ENCODE peak calls at places on chromosome 1, in ten cellular contexts. P is LoVo; W is H54; N is NCI-H460; R is Daoy; K is NCI-H2171 treated with DMSO at 0.1 percent for 48 hours; J is activated T-cell treated with anti-CD3 and anti-CD28 coated beads, Interleukin-2, amount 50 U/mL, for 48 hours; X is IMR-90; T is Caco-2; C is SW480. D is an unnamed sample.

GRCh38 chr1:45508295-45509151 is 8.4 kb downstream of the MMACHC start:
- DNase-seq in P (no peak), X (no peak), J (no peak), C (no peak), T (no peak), R (no peak), N (no peak), K (no peak), W (no peak), D (peak)

GRCh38 chr1:76254165-76255043 is 179.9 kb downstream of the ST6GALNAC3 start:
- DNase-seq in R (peak), J (no peak), T (no peak), P (no peak), N (no peak), W (no peak), X (no peak), K (peak), C (peak), D (peak)

GRCh38 chr1:241021286-241021685 is 335.7 kb downstream of the RGS7 start:
- DNase-seq in K (no peak), N (no peak), R (no peak), P (no peak), W (no peak), X (no peak), J (no peak), C (no peak), T (no peak), D (no peak)

GRCh38 chr1:47478090-47478489 is 40.2 kb downstream of the FOXD2 start:
- DNase-seq in K (no peak), J (no peak), P (peak), N (no peak), X (no peak), C (peak), R (no peak), T (peak), W (no peak), D (no peak)

GRCh38 chr1:181704556-181704955 is 221.2 kb downstream of the CACNA1E start:
- DNase-seq in C (no peak), R (no peak), X (no peak), W (no peak), T (no peak), N (no peak), J (no peak), P (no peak), K (no peak), D (no peak)

GRCh38 chr1:224929335-224930237 is at the start of gene DNAH14:
- DNase-seq in W (no peak), N (peak), K (peak), T (peak), X (peak), J (peak), P (peak), R (peak), C (peak), D (peak)

GRCh38 chr1:23019851-23020625 is 770 bp downstream of the KDM1A start:
- DNase-seq in C (peak), P (peak), X (peak), K (peak), T (peak), J (peak), R (peak), W (no peak), N (peak), D (peak)

GRCh38 chr1:116498789-116499628 is 71.8 kb downstream of the CD58 start:
- DNase-seq in C (peak), T (peak), J (peak), X (peak), K (peak), W (peak), R (peak), P (peak), N (peak), D (peak)

GRCh38 chr1:154611150-154611865 is 3.3 kb upstream of the ADAR start:
- DNase-seq in T (no peak), N (no peak), C (no peak), J (no peak), X (no peak), R (no peak), W (no peak), K (no peak), P (no peak), D (no peak)